ENCODE peak calls at places on chromosomes 5 and 9, in four cellular contexts. One of them, this sample, is unnamed.

GRCh38 chr9:121652037-121652837 is 803 bp downstream of the DAB2IP start:
- DNase-seq in NCI-H2171 treated with DMSO at 0.1 percent for 48 hours: peak
- DNase-seq in NCI-H748 treated with DMSO at 0.1 percent for 48 hours: no peak
- DNase-seq in frontal cortex: no peak
- DNase-seq in this sample: no peak

GRCh38 chr5:146620663-146621051 is 104.7 kb upstream of the GPR151 start:
- DNase-seq in NCI-H2171 treated with DMSO at 0.1 percent for 48 hours: peak
- DNase-seq in frontal cortex: no peak
- DNase-seq in NCI-H748 treated with DMSO at 0.1 percent for 48 hours: peak
- DNase-seq in this sample: peak

GRCh38 chr9:109251080-109251775 is 69.6 kb downstream of the EPB41L4B start:
- DNase-seq in NCI-H748 treated with DMSO at 0.1 percent for 48 hours: peak
- DNase-seq in NCI-H2171 treated with DMSO at 0.1 percent for 48 hours: peak
- DNase-seq in frontal cortex: no peak
- DNase-seq in this sample: no peak

GRCh38 chr9:111298831-111299603 is 31.0 kb downstream of the OR2K2 start:
- DNase-seq in NCI-H2171 treated with DMSO at 0.1 percent for 48 hours: peak
- DNase-seq in NCI-H748 treated with DMSO at 0.1 percent for 48 hours: peak
- DNase-seq in frontal cortex: peak
- DNase-seq in this sample: peak

GRCh38 chr9:78314550-78314949 is 17.6 kb downstream of the PSAT1 start:
- DNase-seq in NCI-H2171 treated with DMSO at 0.1 percent for 48 hours: no peak
- DNase-seq in NCI-H748 treated with DMSO at 0.1 percent for 48 hours: no peak
- DNase-seq in frontal cortex: no peak
- DNase-seq in this sample: no peak

GRCh38 chr9:90044710-90045151 is 439.9 kb downstream of the GADD45G start:
- DNase-seq in NCI-H2171 treated with DMSO at 0.1 percent for 48 hours: no peak
- DNase-seq in NCI-H748 treated with DMSO at 0.1 percent for 48 hours: peak
- DNase-seq in frontal cortex: no peak
- DNase-seq in this sample: peak

GRCh38 chr9:94868462-94868861 is 142.0 kb downstream of the AOPEP start:
- DNase-seq in NCI-H2171 treated with DMSO at 0.1 percent for 48 hours: no peak
- DNase-seq in NCI-H748 treated with DMSO at 0.1 percent for 48 hours: no peak
- DNase-seq in frontal cortex: no peak
- DNase-seq in this sample: no peak

GRCh38 chr5:104186100-104186499 is 623.5 kb upstream of the NUDT12 start:
- DNase-seq in NCI-H2171 treated with DMSO at 0.1 percent for 48 hours: peak
- DNase-seq in NCI-H748 treated with DMSO at 0.1 percent for 48 hours: no peak
- DNase-seq in frontal cortex: no peak
- DNase-seq in this sample: no peak

GRCh38 chr5:33685873-33686550 is 205.8 kb downstream of the ADAMTS12 start:
- DNase-seq in NCI-H748 treated with DMSO at 0.1 percent for 48 hours: no peak
- DNase-seq in NCI-H2171 treated with DMSO at 0.1 percent for 48 hours: no peak
- DNase-seq in frontal cortex: no peak
- DNase-seq in this sample: no peak

GRCh38 chr5:98713856-98714255 is 59.6 kb upstream of the RGMB start:
- DNase-seq in NCI-H2171 treated with DMSO at 0.1 percent for 48 hours: no peak
- DNase-seq in frontal cortex: no peak
- DNase-seq in NCI-H748 treated with DMSO at 0.1 percent for 48 hours: no peak
- DNase-seq in this sample: no peak

GRCh38 chr5:125487231-125487630 is 740.8 kb upstream of the ZNF608 start:
- DNase-seq in NCI-H2171 treated with DMSO at 0.1 percent for 48 hours: no peak
- DNase-seq in frontal cortex: no peak
- DNase-seq in NCI-H748 treated with DMSO at 0.1 percent for 48 hours: no peak
- DNase-seq in this sample: no peak

GRCh38 chr9:97563458-97564135 is 62.1 kb downstream of the TMOD1 start:
- DNase-seq in frontal cortex: no peak
- DNase-seq in NCI-H748 treated with DMSO at 0.1 percent for 48 hours: no peak
- DNase-seq in NCI-H2171 treated with DMSO at 0.1 percent for 48 hours: no peak
- DNase-seq in this sample: peak

GRCh38 chr5:125006011-125006685 is 259.7 kb upstream of the ZNF608 start:
- DNase-seq in NCI-H748 treated with DMSO at 0.1 percent for 48 hours: peak
- DNase-seq in frontal cortex: no peak
- DNase-seq in NCI-H2171 treated with DMSO at 0.1 percent for 48 hours: peak
- DNase-seq in this sample: no peak

GRCh38 chr9:77251050-77251449 is 73.7 kb downstream of the VPS13A start:
- DNase-seq in NCI-H748 treated with DMSO at 0.1 percent for 48 hours: no peak
- DNase-seq in frontal cortex: no peak
- DNase-seq in NCI-H2171 treated with DMSO at 0.1 percent for 48 hours: no peak
- DNase-seq in this sample: no peak

GRCh38 chr5:139746691-139747582 is 48.7 kb upstream of the PSD2 start:
- DNase-seq in frontal cortex: no peak
- DNase-seq in NCI-H2171 treated with DMSO at 0.1 percent for 48 hours: peak
- DNase-seq in NCI-H748 treated with DMSO at 0.1 percent for 48 hours: peak
- DNase-seq in this sample: no peak

GRCh38 chr9:4904322-4905134 is 80.5 kb upstream of the JAK2 start:
- DNase-seq in NCI-H2171 treated with DMSO at 0.1 percent for 48 hours: peak
- DNase-seq in NCI-H748 treated with DMSO at 0.1 percent for 48 hours: peak
- DNase-seq in frontal cortex: no peak
- DNase-seq in this sample: no peak

GRCh38 chr5:125348221-125348692 is 601.8 kb upstream of the ZNF608 start:
- DNase-seq in frontal cortex: no peak
- DNase-seq in NCI-H748 treated with DMSO at 0.1 percent for 48 hours: no peak
- DNase-seq in NCI-H2171 treated with DMSO at 0.1 percent for 48 hours: peak
- DNase-seq in this sample: peak

GRCh38 chr9:107214381-107214780 is 68.7 kb upstream of the RAD23B start:
- DNase-seq in NCI-H748 treated with DMSO at 0.1 percent for 48 hours: no peak
- DNase-seq in NCI-H2171 treated with DMSO at 0.1 percent for 48 hours: no peak
- DNase-seq in frontal cortex: no peak
- DNase-seq in this sample: no peak

GRCh38 chr9:14315754-14316573 is 2.0 kb upstream of the NFIB start:
- DNase-seq in NCI-H748 treated with DMSO at 0.1 percent for 48 hours: no peak
- DNase-seq in frontal cortex: no peak
- DNase-seq in NCI-H2171 treated with DMSO at 0.1 percent for 48 hours: peak
- DNase-seq in this sample: peak

GRCh38 chr5:126267435-126267834 is 155.8 kb upstream of the GRAMD2B start:
- DNase-seq in frontal cortex: no peak
- DNase-seq in NCI-H2171 treated with DMSO at 0.1 percent for 48 hours: no peak
- DNase-seq in NCI-H748 treated with DMSO at 0.1 percent for 48 hours: no peak
- DNase-seq in this sample: no peak

GRCh38 chr5:140725799-140726471 is 25.7 kb downstream of the ZMAT2 start:
- DNase-seq in frontal cortex: peak
- DNase-seq in NCI-H2171 treated with DMSO at 0.1 percent for 48 hours: no peak
- DNase-seq in NCI-H748 treated with DMSO at 0.1 percent for 48 hours: peak
- DNase-seq in this sample: peak

GRCh38 chr5:114952876-114953275 is 216.8 kb downstream of the TRIM36 start:
- DNase-seq in NCI-H2171 treated with DMSO at 0.1 percent for 48 hours: no peak
- DNase-seq in NCI-H748 treated with DMSO at 0.1 percent for 48 hours: no peak
- DNase-seq in frontal cortex: no peak
- DNase-seq in this sample: no peak

GRCh38 chr9:21527579-21527978 is 45.5 kb upstream of the IFNE start:
- DNase-seq in frontal cortex: no peak
- DNase-seq in NCI-H748 treated with DMSO at 0.1 percent for 48 hours: no peak
- DNase-seq in NCI-H2171 treated with DMSO at 0.1 percent for 48 hours: no peak
- DNase-seq in this sample: no peak

GRCh38 chr5:121432-121831 is 29.5 kb downstream of the PLEKHG4B start:
- DNase-seq in frontal cortex: no peak
- DNase-seq in NCI-H748 treated with DMSO at 0.1 percent for 48 hours: no peak
- DNase-seq in NCI-H2171 treated with DMSO at 0.1 percent for 48 hours: no peak
- DNase-seq in this sample: no peak

GRCh38 chr9:128558431-128559310 is 6.3 kb downstream of the SPTAN1 start:
- DNase-seq in frontal cortex: peak
- DNase-seq in NCI-H2171 treated with DMSO at 0.1 percent for 48 hours: peak
- DNase-seq in NCI-H748 treated with DMSO at 0.1 percent for 48 hours: no peak
- DNase-seq in this sample: peak